ENCODE peak calls at places on chromosome 19, in four cellular contexts. H is SK-N-SH, N is HepG2, T is GM12878. V is an unnamed sample.

GRCh38 chr19:47187023-47187655 is 43.9 kb downstream of the BBC3 start:
- DNase-seq in H (peak), T (no peak), N (no peak), V (no peak)

GRCh38 chr19:2189880-2190279 is 26.1 kb downstream of the DOT1L start:
- DNase-seq in T (no peak), H (no peak), N (no peak), V (no peak)

GRCh38 chr19:1112254-1113208 is 8.7 kb downstream of the GPX4 start:
- DNase-seq in T (no peak), N (no peak), H (peak), V (no peak)

GRCh38 chr19:28309072-28309471 is 903.9 kb downstream of the UQCRFS1 start:
- DNase-seq in N (no peak), H (no peak), T (no peak), V (no peak)

GRCh38 chr19:30799854-30800755 is 427.9 kb downstream of the ZNF536 start:
- DNase-seq in T (no peak), H (no peak), N (peak), V (peak)

GRCh38 chr19:50777830-50778303 is 7.6 kb downstream of the GPR32 start:
- DNase-seq in T (no peak), H (peak), N (no peak), V (no peak)

GRCh38 chr19:57269515-57270250 is 10.6 kb upstream of the ZNF460 start:
- DNase-seq in H (peak), T (peak), N (no peak), V (no peak)

GRCh38 chr19:44212865-44213346 is 574 bp downstream of the ZNF227 start:
- DNase-seq in N (peak), T (no peak), H (peak), V (no peak)

DNA sequence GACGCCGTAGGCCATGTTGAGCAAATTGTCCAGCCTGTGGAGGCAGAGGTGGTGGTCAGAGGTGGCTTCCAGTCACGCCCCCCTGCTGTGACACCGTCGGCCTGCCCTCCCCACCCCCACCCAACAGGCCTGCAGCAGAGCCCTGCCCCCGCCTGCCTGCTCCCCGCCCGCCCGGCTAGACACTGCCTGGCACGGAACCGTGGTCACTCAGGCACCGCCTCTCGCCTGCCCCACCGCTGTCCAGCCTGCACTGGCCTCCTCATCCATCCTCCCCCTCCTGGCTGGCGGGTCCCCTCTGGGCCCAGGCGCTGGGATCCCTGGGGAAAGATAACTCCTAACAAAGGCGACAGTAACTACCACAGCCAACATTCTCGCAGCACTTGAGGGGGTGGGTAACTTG is 21.7 kb downstream of the PRKCSH start:
- DNase-seq in T (no peak), N (no peak), H (peak), V (no peak)
- TF ChIP-seq TCF12 in T (no peak), N (no peak), H (no peak), V (no peak)

DNA sequence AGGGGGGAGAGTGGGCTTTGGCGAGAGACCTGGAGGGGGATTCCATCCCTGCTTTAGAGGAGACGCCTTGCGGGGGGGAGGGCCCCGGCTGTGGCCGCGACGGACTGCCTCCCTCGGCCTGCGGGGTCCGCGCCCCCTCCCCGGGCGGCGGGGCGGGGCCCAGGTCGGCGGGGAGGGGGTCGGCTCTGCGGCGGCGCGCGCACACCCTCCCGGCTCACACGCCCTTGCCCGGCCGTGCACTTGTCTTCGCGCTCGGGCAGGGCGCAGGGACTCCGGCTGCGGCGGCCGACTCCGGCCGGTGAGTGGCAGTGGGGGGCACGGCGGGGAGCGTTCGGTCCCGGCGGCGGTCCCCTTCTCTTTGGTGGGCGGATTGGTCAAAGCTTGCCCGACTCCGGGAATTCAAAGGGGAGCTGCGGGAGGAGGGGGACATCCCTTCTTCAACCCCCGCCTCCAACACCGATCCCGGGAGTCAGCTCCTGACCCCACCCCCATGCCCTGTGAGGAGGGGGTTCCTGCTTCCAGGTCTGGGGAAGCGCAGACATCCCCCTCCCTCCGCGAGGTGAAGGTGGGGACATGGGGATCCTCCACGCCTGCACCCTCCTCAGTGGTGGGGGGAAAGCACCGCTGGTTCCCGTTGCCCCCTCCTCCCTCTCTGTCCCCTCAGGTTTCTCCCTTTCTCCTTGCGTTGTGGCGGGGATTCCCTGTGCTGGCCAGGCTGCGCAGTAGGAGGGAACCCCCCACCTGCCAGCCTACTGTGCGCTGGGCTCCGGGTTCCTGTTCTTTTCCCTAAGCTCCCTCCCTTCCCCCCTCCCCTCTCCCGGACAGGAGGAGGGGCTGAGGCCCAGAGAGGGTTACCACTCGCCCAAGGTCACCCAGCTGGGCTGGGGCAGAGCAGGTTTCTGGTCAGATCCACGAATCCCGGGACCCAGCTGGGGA is 14.6 kb upstream of the KCNN1 start:
- DNase-seq in T (no peak), H (peak), N (no peak), V (peak)
- TF ChIP-seq TCF12 in T (no peak), H (no peak), N (no peak), V (no peak)

GRCh38 chr19:4229179-4229931 is at the start of gene EBI3:
- DNase-seq in N (no peak), H (no peak), T (peak), V (no peak)
- TF ChIP-seq TCF12 in N (no peak), H (no peak), T (peak), V (no peak)

GRCh38 chr19:29662604-29663404 is 2.5 kb upstream of the PLEKHF1 start:
- DNase-seq in T (no peak), N (no peak), H (no peak), V (no peak)

GRCh38 chr19:29665215-29665825 is at the start of gene PLEKHF1:
- DNase-seq in T (no peak), H (peak), N (peak), V (peak)

GRCh38 chr19:29662278-29662603 is 3.0 kb upstream of the PLEKHF1 start:
- DNase-seq in N (no peak), T (no peak), H (no peak), V (no peak)

GRCh38 chr19:29664753-29665214 is 477 bp upstream of the PLEKHF1 start:
- DNase-seq in H (no peak), T (no peak), N (no peak), V (no peak)

GRCh38 chr19:29663861-29664752 is 1.2 kb upstream of the PLEKHF1 start:
- DNase-seq in H (no peak), N (no peak), T (no peak), V (no peak)
- TF ChIP-seq TCF12 in H (no peak), N (no peak), T (no peak), V (no peak)

GRCh38 chr19:17389288-17389687 is 4.7 kb downstream of the CCDC194 start:
- DNase-seq in H (no peak), T (no peak), N (no peak), V (no peak)
- TF ChIP-seq TCF12 in H (no peak), T (no peak), N (no peak), V (no peak)

GRCh38 chr19:18086590-18087138 is at the start of gene IL12RB1:
- DNase-seq in N (no peak), H (no peak), T (peak), V (no peak)
- TF ChIP-seq TCF12 in N (no peak), H (no peak), T (peak), V (no peak)

DNA sequence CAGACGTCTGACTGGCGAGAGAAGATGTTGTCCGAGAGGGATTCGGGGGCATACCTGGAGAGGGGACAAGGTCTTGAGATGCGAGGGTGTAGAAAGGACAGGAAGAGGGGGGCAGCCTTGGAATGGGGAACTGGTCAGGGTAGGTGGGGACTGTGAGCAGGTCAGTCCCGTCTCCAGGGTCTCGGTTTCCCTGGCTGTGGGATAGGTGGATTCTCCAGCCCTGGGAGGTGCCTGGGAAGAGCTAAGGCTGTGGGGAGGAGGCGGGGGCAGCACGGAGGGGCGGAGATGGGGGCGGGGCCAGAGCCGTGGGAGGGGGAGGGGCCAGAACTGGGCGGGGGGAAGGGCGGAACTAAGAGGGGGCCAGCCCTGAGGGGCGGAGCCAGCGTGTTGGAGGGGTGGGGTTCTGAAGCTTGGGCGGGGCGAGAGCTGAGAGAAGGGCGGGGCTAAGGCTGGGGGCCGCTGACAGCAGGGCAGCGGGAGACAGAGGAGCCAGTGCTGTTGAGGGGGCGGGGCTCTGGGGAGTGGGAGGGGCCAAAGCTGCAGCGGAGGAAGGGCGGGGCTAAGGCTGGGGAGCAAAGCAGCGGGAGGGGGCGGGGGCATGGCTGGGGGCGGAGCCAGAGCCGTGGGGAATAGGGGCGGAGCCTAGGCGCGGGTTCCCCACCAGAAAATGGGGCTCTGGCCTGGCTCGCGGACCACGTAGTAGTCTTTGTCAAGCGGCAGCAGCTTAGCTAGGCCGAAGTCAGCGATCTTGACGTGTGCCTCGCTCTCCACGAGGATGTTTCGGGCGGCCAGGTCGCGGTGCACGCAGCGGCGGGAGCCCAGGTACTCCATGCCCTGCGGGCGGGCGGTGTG is 9.5 kb upstream of the INSL3 start:
- DNase-seq in T (no peak), N (no peak), H (peak), V (peak)
- TF ChIP-seq TCF12 in T (no peak), N (no peak), H (no peak), V (no peak)

DNA sequence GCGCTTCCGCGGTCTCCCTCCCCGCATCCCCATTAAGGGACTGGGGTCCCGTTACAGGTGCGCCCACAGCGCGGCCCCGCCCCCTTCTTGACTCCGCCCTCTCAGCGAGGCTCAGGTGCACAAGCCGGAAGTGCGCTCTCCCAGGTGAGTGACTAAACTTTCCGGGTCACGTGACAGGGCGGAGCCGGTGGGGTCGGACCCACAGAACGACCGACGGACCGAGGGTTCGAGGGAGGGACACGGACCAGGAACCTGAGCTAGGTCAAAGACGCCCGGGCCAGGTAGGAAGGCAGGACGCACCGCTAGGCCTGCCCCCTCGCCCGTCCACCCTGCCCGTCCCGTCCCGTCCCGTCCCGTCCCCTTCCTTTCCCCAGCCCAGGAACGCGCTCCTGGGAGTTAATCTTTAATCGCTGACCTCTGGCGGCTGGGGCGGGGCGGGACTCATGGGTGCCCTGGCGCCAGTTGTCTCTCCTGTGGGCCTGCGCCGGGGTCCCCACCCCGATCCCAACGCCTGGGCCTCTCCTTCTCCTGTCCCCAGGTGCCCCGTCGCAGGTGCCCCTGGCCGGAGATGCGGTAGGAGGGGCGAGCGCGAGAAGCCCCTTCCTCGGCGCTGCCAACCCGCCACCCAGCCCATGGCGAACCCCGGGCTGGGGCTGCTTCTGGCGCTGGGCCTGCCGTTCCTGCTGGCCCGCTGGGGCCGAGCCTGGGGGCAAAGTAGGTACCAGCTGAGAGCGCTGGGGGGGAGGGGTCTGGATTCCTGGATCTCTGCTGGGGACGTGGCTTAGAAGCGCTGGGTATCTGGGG is at the start of gene CRB3:
- DNase-seq in H (no peak), T (no peak), N (peak), V (peak)
- TF ChIP-seq TCF12 in H (no peak), T (no peak), N (no peak), V (peak)

GRCh38 chr19:7348587-7349230 is at the start of gene ARHGEF18:
- DNase-seq in T (peak), N (no peak), H (no peak), V (no peak)
- TF ChIP-seq TCF12 in T (peak), N (no peak), H (no peak), V (no peak)

GRCh38 chr19:24177686-24178085 is 90.7 kb downstream of the ZNF254 start:
- DNase-seq in N (no peak), T (no peak), H (no peak), V (no peak)
- TF ChIP-seq TCF12 in N (no peak), T (no peak), H (no peak), V (no peak)

V was measured in H1.